ENCODE peak calls at places on chromosome 17, in ten cellular contexts. R is T-helper 17 cell, L is NCI-H526, C is GM12865, V is GM23338, X is GM10248, W is tibial nerve, H is cerebellar nuclear complex, O is upper lobe of right lung, K is left ventricle myocardium superior. T is an unnamed sample.

GRCh38 chr17:7858487-7858832 is 657 bp downstream of the CYB5D1 start:
- DNase-seq in R (no peak), L (no peak), C (peak), V (peak), X (peak), W (no peak), H (no peak), O (peak), K (peak), T (peak)

GRCh38 chr17:48429638-48430586 is at the start of gene SKAP1:
- DNase-seq in R (peak), L (no peak), C (peak), V (peak), X (peak), W (no peak), H (no peak), O (peak), K (peak), T (peak)

GRCh38 chr17:3956558-3956957 is 7.7 kb downstream of the ATP2A3 start:
- DNase-seq in R (no peak), L (no peak), C (no peak), V (peak), X (no peak), W (no peak), H (no peak), O (no peak), K (no peak), T (no peak)

GRCh38 chr17:7883781-7884386 is 4.7 kb upstream of the CHD3 start:
- DNase-seq in R (no peak), L (no peak), C (peak), V (no peak), X (peak), W (no peak), H (no peak), O (no peak), K (no peak), T (no peak)

GRCh38 chr17:81515530-81516041 is 3.0 kb upstream of the ACTG1 start:
- DNase-seq in R (no peak), L (no peak), C (no peak), V (no peak), X (no peak), W (no peak), H (no peak), O (peak), K (peak), T (peak)

GRCh38 chr17:67194134-67194533 is 50.9 kb downstream of the HELZ start:
- DNase-seq in R (no peak), L (no peak), C (no peak), V (peak), X (no peak), W (no peak), H (no peak), O (no peak), K (no peak), T (no peak)

GRCh38 chr17:81398170-81398854 is 3.1 kb downstream of the BAHCC1 start:
- DNase-seq in R (no peak), L (peak), C (no peak), V (peak), X (no peak), W (no peak), H (no peak), O (no peak), K (peak), T (no peak)

GRCh38 chr17:18314731-18315497 is at the start of the genes SMCR8 and TOP3A:
- DNase-seq in R (peak), L (peak), C (peak), V (peak), X (peak), W (peak), H (peak), O (peak), K (peak), T (peak)

GRCh38 chr17:3035256-3035967 is 28.0 kb downstream of the OR1D5 start:
- DNase-seq in R (no peak), L (no peak), C (no peak), V (no peak), X (no peak), W (no peak), H (no peak), O (peak), K (no peak), T (peak)

GRCh38 chr17:40485851-40486512 is 15.4 kb downstream of the TNS4 start:
- DNase-seq in R (no peak), L (no peak), C (no peak), V (no peak), X (no peak), W (peak), H (no peak), O (no peak), K (no peak), T (peak)

GRCh38 chr17:83194189-83194565 is 114.8 kb downstream of the METRNL start:
- DNase-seq in R (no peak), L (no peak), C (no peak), V (no peak), X (no peak), W (peak), H (no peak), O (peak), K (no peak), T (peak)

GRCh38 chr17:81859906-81860755 is at the start of gene P4HB:
- DNase-seq in R (peak), L (no peak), C (peak), V (no peak), X (no peak), W (no peak), H (no peak), O (peak), K (peak), T (no peak)

GRCh38 chr17:4900231-4901107 is 1.1 kb downstream of the C17orf107 start:
- DNase-seq in R (peak), L (no peak), C (peak), V (peak), X (no peak), W (no peak), H (no peak), O (peak), K (peak), T (peak)

GRCh38 chr17:2222901-2223616 is 80.5 kb downstream of the SMG6 start:
- DNase-seq in R (no peak), L (no peak), C (peak), V (no peak), X (peak), W (peak), H (no peak), O (no peak), K (peak), T (no peak)

GRCh38 chr17:37373530-37374159 is 2.1 kb upstream of the C17orf78 start:
- DNase-seq in R (peak), L (peak), C (peak), V (peak), X (peak), W (peak), H (peak), O (no peak), K (no peak), T (no peak)

GRCh38 chr17:9594065-9594464 is 17.6 kb downstream of the CFAP52 start:
- DNase-seq in R (no peak), L (no peak), C (no peak), V (no peak), X (no peak), W (no peak), H (peak), O (no peak), K (no peak), T (no peak)